ENCODE peak calls at places on chromosomes 5 and 9, in four cellular contexts. One of them, this sample, is unnamed.

GRCh38 chr5:118220491-118220890 is 767.9 kb downstream of the DTWD2 start:
- DNase-seq in SK-N-SH: no peak
- DNase-seq in WTC11: no peak
- DNase-seq in HCT116: no peak
- DNase-seq in this sample: no peak

GRCh38 chr5:43839218-43839617 is 236.2 kb downstream of the NNT start:
- DNase-seq in SK-N-SH: no peak
- DNase-seq in WTC11: no peak
- DNase-seq in HCT116: no peak
- DNase-seq in this sample: no peak

GRCh38 chr5:36590513-36591286 is 15.7 kb upstream of the SLC1A3 start:
- DNase-seq in SK-N-SH: no peak
- DNase-seq in WTC11: no peak
- DNase-seq in HCT116: no peak
- DNase-seq in this sample: no peak

GRCh38 chr5:72860499-72860898 is 44.0 kb downstream of the TNPO1 start:
- DNase-seq in SK-N-SH: no peak
- DNase-seq in WTC11: no peak
- DNase-seq in HCT116: no peak
- DNase-seq in this sample: no peak

GRCh38 chr5:51651889-51652288 is 268.6 kb downstream of the ISL1 start:
- DNase-seq in SK-N-SH: no peak
- DNase-seq in WTC11: no peak
- DNase-seq in HCT116: no peak
- DNase-seq in this sample: no peak

GRCh38 chr9:4678679-4679267 is 596 bp upstream of the CDC37L1 start:
- DNase-seq in SK-N-SH: peak
- DNase-seq in WTC11: no peak
- DNase-seq in HCT116: no peak
- DNase-seq in this sample: peak

GRCh38 chr5:124285071-124285470 is 461.4 kb downstream of the ZNF608 start:
- DNase-seq in SK-N-SH: no peak
- DNase-seq in WTC11: no peak
- DNase-seq in HCT116: no peak
- DNase-seq in this sample: no peak

GRCh38 chr5:1033178-1033577 is 24.6 kb downstream of the NKD2 start:
- DNase-seq in SK-N-SH: peak
- DNase-seq in WTC11: no peak
- DNase-seq in HCT116: no peak
- DNase-seq in this sample: no peak

GRCh38 chr5:79697222-79698164 is 7.9 kb downstream of the CMYA5 start:
- DNase-seq in SK-N-SH: no peak
- DNase-seq in WTC11: no peak
- DNase-seq in HCT116: no peak
- DNase-seq in this sample: no peak

GRCh38 chr5:106331415-106331814 is 1339.3 kb downstream of the EFNA5 start:
- DNase-seq in SK-N-SH: no peak
- DNase-seq in WTC11: no peak
- DNase-seq in HCT116: no peak
- DNase-seq in this sample: no peak

GRCh38 chr5:71482132-71482531 is 26.7 kb downstream of the BDP1 start:
- DNase-seq in SK-N-SH: no peak
- DNase-seq in WTC11: no peak
- DNase-seq in HCT116: no peak
- DNase-seq in this sample: peak

GRCh38 chr5:38867071-38867790 is 21.4 kb downstream of the OSMR start:
- DNase-seq in SK-N-SH: no peak
- DNase-seq in WTC11: no peak
- DNase-seq in HCT116: no peak
- DNase-seq in this sample: no peak

GRCh38 chr5:173736374-173736773 is 119.9 kb upstream of the BOD1 start:
- DNase-seq in SK-N-SH: no peak
- DNase-seq in WTC11: no peak
- DNase-seq in HCT116: no peak
- DNase-seq in this sample: no peak

GRCh38 chr5:76546497-76547102 is 76.6 kb downstream of the F2RL2 start:
- DNase-seq in SK-N-SH: no peak
- DNase-seq in WTC11: no peak
- DNase-seq in HCT116: no peak
- DNase-seq in this sample: no peak

GRCh38 chr5:177523711-177524538 is 7.2 kb upstream of the DDX41 start:
- DNase-seq in SK-N-SH: no peak
- DNase-seq in WTC11: no peak
- DNase-seq in HCT116: no peak
- DNase-seq in this sample: no peak

GRCh38 chr5:178895615-178896571 is at the start of gene ZFP2:
- DNase-seq in SK-N-SH: peak
- DNase-seq in WTC11: peak
- DNase-seq in HCT116: peak
- DNase-seq in this sample: peak

GRCh38 chr5:129511291-129511690 is 51.2 kb downstream of the ADAMTS19 start:
- DNase-seq in SK-N-SH: no peak
- DNase-seq in WTC11: no peak
- DNase-seq in HCT116: no peak
- DNase-seq in this sample: no peak

GRCh38 chr5:100584069-100584468 is 48.9 kb downstream of the FAM174A start:
- DNase-seq in SK-N-SH: no peak
- DNase-seq in WTC11: no peak
- DNase-seq in HCT116: no peak
- DNase-seq in this sample: no peak

GRCh38 chr5:168106008-168106761 is 185.3 kb upstream of the WWC1 start:
- DNase-seq in SK-N-SH: no peak
- DNase-seq in WTC11: no peak
- DNase-seq in HCT116: no peak
- DNase-seq in this sample: no peak

GRCh38 chr9:81685763-81686613 is 3.4 kb downstream of the TLE1 start:
- DNase-seq in SK-N-SH: no peak
- DNase-seq in WTC11: no peak
- DNase-seq in HCT116: no peak
- DNase-seq in this sample: peak

GRCh38 chr9:30574355-30575151 is 1809.9 kb upstream of the ACO1 start:
- DNase-seq in SK-N-SH: no peak
- DNase-seq in WTC11: peak
- DNase-seq in HCT116: no peak
- DNase-seq in this sample: peak

GRCh38 chr9:16670791-16671190 is 199.7 kb downstream of the BNC2 start:
- DNase-seq in SK-N-SH: no peak
- DNase-seq in WTC11: no peak
- DNase-seq in HCT116: no peak
- DNase-seq in this sample: no peak

GRCh38 chr9:92165472-92165871 is 50.3 kb upstream of the SPTLC1 start:
- DNase-seq in SK-N-SH: no peak
- DNase-seq in WTC11: no peak
- DNase-seq in HCT116: no peak
- DNase-seq in this sample: no peak

GRCh38 chr9:33239922-33240321 is at the start of gene SPINK4:
- DNase-seq in SK-N-SH: peak
- DNase-seq in WTC11: no peak
- DNase-seq in HCT116: no peak
- DNase-seq in this sample: no peak

GRCh38 chr5:126544087-126544740 is 50.8 kb downstream of the ALDH7A1 start:
- DNase-seq in SK-N-SH: peak
- DNase-seq in WTC11: peak
- DNase-seq in HCT116: peak
- DNase-seq in this sample: peak

GRCh38 chr9:89684912-89685636 is 80.3 kb downstream of the GADD45G start:
- DNase-seq in SK-N-SH: no peak
- DNase-seq in WTC11: no peak
- DNase-seq in HCT116: no peak
- DNase-seq in this sample: no peak

GRCh38 chr5:60339691-60340191 is 360.2 kb downstream of the DEPDC1B start:
- DNase-seq in SK-N-SH: no peak
- DNase-seq in WTC11: no peak
- DNase-seq in HCT116: no peak
- DNase-seq in this sample: no peak

DNA sequence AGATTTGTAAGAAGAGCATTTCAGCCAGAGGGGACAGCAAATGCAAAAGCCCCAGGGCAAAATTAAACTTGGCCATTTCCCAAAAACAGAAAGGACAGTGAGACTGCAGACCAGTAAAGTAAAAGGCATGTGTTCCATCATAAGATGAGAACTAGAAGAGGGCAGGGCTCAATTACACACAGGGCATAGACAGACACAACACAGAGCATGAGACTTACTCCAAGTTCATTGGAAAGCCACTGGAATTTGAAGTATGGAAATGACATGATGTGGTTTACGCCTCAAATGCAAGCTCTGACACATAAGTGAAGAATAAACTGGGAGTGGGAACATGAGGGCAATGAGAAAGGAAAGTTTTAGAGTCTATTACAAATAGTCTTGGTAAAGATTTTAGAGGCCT is 446.6 kb upstream of the GRIA1 start:
- DNase-seq in SK-N-SH: no peak
- DNase-seq in WTC11: no peak
- DNase-seq in HCT116: no peak
- DNase-seq in this sample: no peak
- TF ChIP-seq MAX in SK-N-SH: no peak
- TF ChIP-seq MAX in WTC11: no peak
- TF ChIP-seq MAX in HCT116: no peak
- TF ChIP-seq MAX in this sample: no peak

DNA sequence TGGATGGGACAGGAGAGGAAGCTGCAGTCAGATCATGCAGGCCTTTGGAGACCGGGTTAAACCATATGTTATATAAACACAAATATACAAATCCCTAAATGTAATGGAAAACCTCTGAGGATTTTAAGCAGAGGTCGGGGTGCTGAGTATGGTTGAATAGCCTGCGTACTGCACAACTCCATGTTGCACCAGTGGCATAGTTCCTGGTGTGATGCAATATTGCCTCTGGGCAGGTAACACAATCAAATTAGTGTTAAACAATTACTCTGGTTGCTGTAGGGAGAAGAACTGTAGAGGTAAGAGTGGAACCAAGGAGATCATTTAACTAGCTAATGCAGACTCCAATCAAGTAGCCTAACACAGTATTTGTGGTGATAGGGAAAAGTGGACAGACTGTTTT is 21.3 kb upstream of the RNF145 start:
- DNase-seq in SK-N-SH: no peak
- DNase-seq in WTC11: no peak
- DNase-seq in HCT116: no peak
- DNase-seq in this sample: no peak
- TF ChIP-seq MAX in SK-N-SH: no peak
- TF ChIP-seq MAX in WTC11: no peak
- TF ChIP-seq MAX in HCT116: no peak
- TF ChIP-seq MAX in this sample: no peak

GRCh38 chr9:107740088-107740980 is 250.8 kb upstream of the KLF4 start:
- DNase-seq in SK-N-SH: no peak
- DNase-seq in WTC11: no peak
- DNase-seq in HCT116: no peak
- DNase-seq in this sample: no peak
- TF ChIP-seq MAX in SK-N-SH: no peak
- TF ChIP-seq MAX in WTC11: no peak
- TF ChIP-seq MAX in HCT116: no peak
- TF ChIP-seq MAX in this sample: no peak

GRCh38 chr9:129331366-129331765 is 153.3 kb upstream of the IER5L start:
- DNase-seq in SK-N-SH: no peak
- DNase-seq in WTC11: no peak
- DNase-seq in HCT116: no peak
- DNase-seq in this sample: no peak

GRCh38 chr9:129333613-129333960 is 155.5 kb upstream of the IER5L start:
- DNase-seq in SK-N-SH: no peak
- DNase-seq in WTC11: peak
- DNase-seq in HCT116: peak
- DNase-seq in this sample: peak

GRCh38 chr9:129330711-129331279 is 152.7 kb upstream of the IER5L start:
- DNase-seq in SK-N-SH: no peak
- DNase-seq in WTC11: no peak
- DNase-seq in HCT116: peak
- DNase-seq in this sample: no peak

GRCh38 chr9:129332581-129332980 is 154.5 kb upstream of the IER5L start:
- DNase-seq in SK-N-SH: no peak
- DNase-seq in WTC11: no peak
- DNase-seq in HCT116: no peak
- DNase-seq in this sample: no peak

GRCh38 chr9:129331772-129332512 is 153.9 kb upstream of the IER5L start:
- DNase-seq in SK-N-SH: no peak
- DNase-seq in WTC11: no peak
- DNase-seq in HCT116: no peak
- DNase-seq in this sample: no peak
- TF ChIP-seq MAX in SK-N-SH: no peak
- TF ChIP-seq MAX in WTC11: no peak
- TF ChIP-seq MAX in HCT116: no peak
- TF ChIP-seq MAX in this sample: no peak

DNA sequence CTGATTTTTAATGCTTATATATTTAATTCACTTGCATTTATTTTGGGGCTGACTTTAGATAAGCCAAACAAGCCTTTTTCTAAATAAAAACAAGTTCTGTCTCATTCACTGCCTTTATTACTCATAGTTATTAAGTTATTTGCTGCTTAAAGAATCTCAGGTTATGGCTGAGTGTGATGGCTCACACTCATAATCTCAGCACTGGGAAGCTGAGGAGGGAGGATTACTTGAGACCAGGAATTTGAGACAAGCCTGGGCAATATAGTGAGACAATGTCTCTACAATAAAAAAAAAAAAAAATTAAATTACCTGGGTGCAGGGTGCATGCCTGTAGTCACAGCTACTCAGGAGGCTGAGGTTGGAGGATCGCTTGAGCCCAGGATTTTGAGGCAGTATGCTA is 85.0 kb upstream of the MAN2A1 start:
- DNase-seq in SK-N-SH: no peak
- DNase-seq in WTC11: no peak
- DNase-seq in HCT116: no peak
- DNase-seq in this sample: no peak
- TF ChIP-seq MAX in SK-N-SH: no peak
- TF ChIP-seq MAX in WTC11: no peak
- TF ChIP-seq MAX in HCT116: no peak
- TF ChIP-seq MAX in this sample: no peak

DNA sequence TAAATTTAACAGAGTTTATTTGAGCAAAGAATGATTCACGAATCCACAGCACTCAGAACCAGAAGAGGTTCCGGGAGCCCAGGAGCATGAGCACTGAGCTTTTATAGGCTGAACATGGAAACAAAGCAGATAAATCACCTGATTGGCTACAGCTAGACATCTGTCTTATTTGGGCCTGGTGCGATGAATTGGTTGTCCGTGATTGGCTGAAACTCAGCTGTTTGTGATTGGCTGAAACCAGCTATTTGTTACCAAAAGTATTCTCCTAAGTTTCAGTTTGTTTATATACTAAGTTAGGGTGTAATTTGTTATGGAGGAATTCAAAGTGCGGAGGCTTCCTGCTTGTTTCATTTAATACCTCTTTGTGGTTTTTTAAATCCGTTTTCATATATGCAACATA is 15.8 kb upstream of the LCP2 start:
- DNase-seq in SK-N-SH: no peak
- DNase-seq in WTC11: no peak
- DNase-seq in HCT116: no peak
- DNase-seq in this sample: peak
- TF ChIP-seq MAX in SK-N-SH: no peak
- TF ChIP-seq MAX in WTC11: no peak
- TF ChIP-seq MAX in HCT116: no peak
- TF ChIP-seq MAX in this sample: no peak

This sample was measured in A549.